ENCODE peak calls at places on chromosomes 13 and 19, in nine cellular contexts. One of them, this sample, is unnamed.

GRCh38 chr19:48501446-48501960 is 10.1 kb downstream of the LMTK3 start:
- DNase-seq in endothelial cell: no peak
- DNase-seq in osteocyte: no peak
- DNase-seq in fibroblast of lung: no peak
- DNase-seq in HL-60: no peak
- DNase-seq in neural progenitor cell: peak
- DNase-seq in progenitor cell of endocrine pancreas: peak
- DNase-seq in astrocyte of the spinal cord: no peak
- DNase-seq in fibroblast of mammary gland: no peak
- DNase-seq in this sample: peak

GRCh38 chr13:76331948-76332712 is 554.1 kb downstream of the KCTD12 start:
- DNase-seq in endothelial cell: no peak
- DNase-seq in osteocyte: no peak
- DNase-seq in fibroblast of lung: peak
- DNase-seq in HL-60: no peak
- DNase-seq in neural progenitor cell: no peak
- DNase-seq in progenitor cell of endocrine pancreas: no peak
- DNase-seq in astrocyte of the spinal cord: peak
- DNase-seq in fibroblast of mammary gland: no peak
- DNase-seq in this sample: no peak

GRCh38 chr13:80906860-80907259 is 565.9 kb upstream of the SPRY2 start:
- DNase-seq in endothelial cell: no peak
- DNase-seq in osteocyte: no peak
- DNase-seq in fibroblast of lung: no peak
- DNase-seq in HL-60: no peak
- DNase-seq in neural progenitor cell: no peak
- DNase-seq in progenitor cell of endocrine pancreas: no peak
- DNase-seq in astrocyte of the spinal cord: no peak
- DNase-seq in fibroblast of mammary gland: no peak
- DNase-seq in this sample: no peak

GRCh38 chr19:6828698-6829633 is 56.5 kb downstream of the VAV1 start:
- DNase-seq in endothelial cell: no peak
- DNase-seq in osteocyte: no peak
- DNase-seq in fibroblast of lung: no peak
- DNase-seq in HL-60: peak
- DNase-seq in neural progenitor cell: no peak
- DNase-seq in progenitor cell of endocrine pancreas: no peak
- DNase-seq in astrocyte of the spinal cord: no peak
- DNase-seq in fibroblast of mammary gland: no peak
- DNase-seq in this sample: peak

GRCh38 chr13:108425056-108425455 is 155.5 kb downstream of the TNFSF13B start:
- DNase-seq in endothelial cell: no peak
- DNase-seq in osteocyte: no peak
- DNase-seq in fibroblast of lung: peak
- DNase-seq in HL-60: no peak
- DNase-seq in neural progenitor cell: no peak
- DNase-seq in progenitor cell of endocrine pancreas: no peak
- DNase-seq in astrocyte of the spinal cord: peak
- DNase-seq in fibroblast of mammary gland: no peak
- DNase-seq in this sample: no peak

GRCh38 chr13:29435125-29435911 is 160.2 kb downstream of the SLC7A1 start:
- DNase-seq in endothelial cell: no peak
- DNase-seq in osteocyte: no peak
- DNase-seq in fibroblast of lung: peak
- DNase-seq in HL-60: no peak
- DNase-seq in neural progenitor cell: no peak
- DNase-seq in progenitor cell of endocrine pancreas: no peak
- DNase-seq in astrocyte of the spinal cord: peak
- DNase-seq in fibroblast of mammary gland: peak
- DNase-seq in this sample: no peak

GRCh38 chr13:112893570-112894422 is 75.2 kb upstream of the MCF2L start:
- DNase-seq in endothelial cell: peak
- DNase-seq in osteocyte: no peak
- DNase-seq in fibroblast of lung: peak
- DNase-seq in HL-60: no peak
- DNase-seq in neural progenitor cell: peak
- DNase-seq in progenitor cell of endocrine pancreas: peak
- DNase-seq in astrocyte of the spinal cord: no peak
- DNase-seq in fibroblast of mammary gland: no peak
- DNase-seq in this sample: peak

GRCh38 chr13:29294869-29295268 is 300.6 kb downstream of the SLC7A1 start:
- DNase-seq in endothelial cell: no peak
- DNase-seq in osteocyte: no peak
- DNase-seq in fibroblast of lung: no peak
- DNase-seq in HL-60: no peak
- DNase-seq in neural progenitor cell: no peak
- DNase-seq in progenitor cell of endocrine pancreas: no peak
- DNase-seq in astrocyte of the spinal cord: no peak
- DNase-seq in fibroblast of mammary gland: peak
- DNase-seq in this sample: no peak

DNA sequence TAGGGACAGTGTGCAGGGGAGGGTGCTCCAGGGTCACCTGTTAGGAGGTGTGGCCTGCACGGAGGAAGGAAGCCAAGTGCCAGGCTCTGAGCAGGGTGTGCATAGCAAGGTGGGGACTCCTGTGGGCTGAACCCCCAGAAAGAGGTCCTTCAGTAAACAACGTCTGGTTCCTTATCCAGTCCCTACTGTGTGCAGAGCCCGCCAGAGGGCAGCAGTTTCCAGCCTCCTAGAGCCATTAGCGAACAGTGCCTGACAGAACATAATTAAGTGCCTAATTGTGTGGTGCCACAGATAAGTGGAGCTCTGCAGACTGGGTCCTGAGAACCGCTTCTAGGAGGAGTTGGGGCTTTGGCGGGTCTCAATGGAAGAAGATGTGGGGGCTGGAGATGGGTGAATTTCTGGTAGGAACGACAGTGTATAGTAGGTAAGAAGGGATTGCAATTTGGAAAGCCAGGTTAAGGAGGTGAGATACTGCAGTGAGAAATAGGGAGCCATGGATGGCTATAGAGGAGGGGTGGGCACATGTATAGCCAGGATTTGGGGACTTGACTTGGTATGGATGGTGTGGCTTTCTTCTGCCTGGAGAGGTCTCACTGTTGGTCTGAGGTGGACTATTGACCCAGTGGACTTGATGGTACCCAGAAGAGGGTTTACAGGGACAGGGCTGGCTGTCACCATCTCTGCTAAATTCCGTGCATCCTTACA is 323.1 kb downstream of the ZNF536 start:
- DNase-seq in endothelial cell: peak
- DNase-seq in osteocyte: no peak
- DNase-seq in fibroblast of lung: no peak
- DNase-seq in HL-60: no peak
- DNase-seq in neural progenitor cell: peak
- DNase-seq in progenitor cell of endocrine pancreas: no peak
- DNase-seq in astrocyte of the spinal cord: no peak
- DNase-seq in fibroblast of mammary gland: no peak
- DNase-seq in this sample: no peak
- TF ChIP-seq CTCF in endothelial cell: no peak
- TF ChIP-seq CTCF in osteocyte: no peak
- TF ChIP-seq CTCF in fibroblast of lung: no peak
- TF ChIP-seq CTCF in HL-60: no peak
- TF ChIP-seq CTCF in neural progenitor cell: peak
- TF ChIP-seq CTCF in progenitor cell of endocrine pancreas: peak
- TF ChIP-seq CTCF in astrocyte of the spinal cord: no peak
- TF ChIP-seq CTCF in fibroblast of mammary gland: no peak
- TF ChIP-seq CTCF in this sample: no peak

DNA sequence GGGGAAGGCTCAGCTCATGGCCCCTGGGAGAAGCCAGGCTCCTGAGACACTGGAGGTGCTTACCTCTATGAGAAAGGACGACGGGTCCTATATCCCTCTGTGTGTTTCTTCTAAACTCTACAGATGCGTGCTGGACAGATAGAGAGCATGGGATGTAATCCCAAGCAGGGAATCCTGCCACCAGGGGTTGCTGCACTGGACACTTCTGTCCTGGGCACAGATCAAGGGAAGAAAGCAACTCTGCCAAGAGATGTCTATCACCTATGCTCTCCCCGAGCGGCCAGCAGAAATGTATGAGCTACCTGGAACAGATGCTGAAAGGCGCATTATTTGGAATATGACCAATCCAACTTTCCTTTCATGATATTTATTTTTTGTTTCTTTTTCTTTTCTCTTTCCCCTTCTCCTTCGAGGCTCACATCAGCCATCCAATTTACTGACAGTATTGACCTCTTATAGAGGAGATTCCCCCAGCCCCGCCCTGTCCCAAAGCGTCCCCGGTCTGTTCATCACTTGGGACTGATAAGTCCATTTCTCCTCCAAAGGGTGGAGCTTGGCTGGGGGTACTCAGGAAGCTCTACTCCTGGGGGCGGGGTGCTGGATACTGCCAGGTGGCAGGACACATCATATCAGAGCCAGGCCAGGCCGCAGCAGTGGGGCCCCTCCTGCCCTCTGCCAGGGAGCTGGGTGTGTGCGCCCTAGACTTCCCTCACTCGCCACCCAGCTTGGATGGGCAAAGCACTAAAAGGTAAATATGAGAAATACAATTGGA is 34.2 kb downstream of the TSHZ3 start:
- DNase-seq in endothelial cell: peak
- DNase-seq in osteocyte: no peak
- DNase-seq in fibroblast of lung: no peak
- DNase-seq in HL-60: no peak
- DNase-seq in neural progenitor cell: peak
- DNase-seq in progenitor cell of endocrine pancreas: no peak
- DNase-seq in astrocyte of the spinal cord: no peak
- DNase-seq in fibroblast of mammary gland: peak
- DNase-seq in this sample: no peak
- TF ChIP-seq CTCF in endothelial cell: no peak
- TF ChIP-seq CTCF in osteocyte: peak
- TF ChIP-seq CTCF in fibroblast of lung: peak
- TF ChIP-seq CTCF in HL-60: no peak
- TF ChIP-seq CTCF in neural progenitor cell: peak
- TF ChIP-seq CTCF in progenitor cell of endocrine pancreas: peak
- TF ChIP-seq CTCF in astrocyte of the spinal cord: peak
- TF ChIP-seq CTCF in fibroblast of mammary gland: peak
- TF ChIP-seq CTCF in this sample: no peak

GRCh38 chr13:73288596-73288995 is 229.8 kb downstream of the KLF5 start:
- DNase-seq in endothelial cell: no peak
- DNase-seq in osteocyte: no peak
- DNase-seq in fibroblast of lung: no peak
- DNase-seq in HL-60: peak
- DNase-seq in neural progenitor cell: no peak
- DNase-seq in progenitor cell of endocrine pancreas: no peak
- DNase-seq in astrocyte of the spinal cord: no peak
- DNase-seq in fibroblast of mammary gland: no peak
- DNase-seq in this sample: no peak

GRCh38 chr13:73284475-73284874 is 225.7 kb downstream of the KLF5 start:
- DNase-seq in endothelial cell: no peak
- DNase-seq in osteocyte: no peak
- DNase-seq in fibroblast of lung: no peak
- DNase-seq in HL-60: no peak
- DNase-seq in neural progenitor cell: no peak
- DNase-seq in progenitor cell of endocrine pancreas: no peak
- DNase-seq in astrocyte of the spinal cord: no peak
- DNase-seq in fibroblast of mammary gland: no peak
- DNase-seq in this sample: no peak

GRCh38 chr13:73287871-73288270 is 229.1 kb downstream of the KLF5 start:
- DNase-seq in endothelial cell: no peak
- DNase-seq in osteocyte: no peak
- DNase-seq in fibroblast of lung: no peak
- DNase-seq in HL-60: no peak
- DNase-seq in neural progenitor cell: no peak
- DNase-seq in progenitor cell of endocrine pancreas: no peak
- DNase-seq in astrocyte of the spinal cord: no peak
- DNase-seq in fibroblast of mammary gland: no peak
- DNase-seq in this sample: no peak

GRCh38 chr13:73290844-73291243 is 232.0 kb downstream of the KLF5 start:
- DNase-seq in endothelial cell: no peak
- DNase-seq in osteocyte: no peak
- DNase-seq in fibroblast of lung: no peak
- DNase-seq in HL-60: no peak
- DNase-seq in neural progenitor cell: no peak
- DNase-seq in progenitor cell of endocrine pancreas: no peak
- DNase-seq in astrocyte of the spinal cord: no peak
- DNase-seq in fibroblast of mammary gland: no peak
- DNase-seq in this sample: no peak

DNA sequence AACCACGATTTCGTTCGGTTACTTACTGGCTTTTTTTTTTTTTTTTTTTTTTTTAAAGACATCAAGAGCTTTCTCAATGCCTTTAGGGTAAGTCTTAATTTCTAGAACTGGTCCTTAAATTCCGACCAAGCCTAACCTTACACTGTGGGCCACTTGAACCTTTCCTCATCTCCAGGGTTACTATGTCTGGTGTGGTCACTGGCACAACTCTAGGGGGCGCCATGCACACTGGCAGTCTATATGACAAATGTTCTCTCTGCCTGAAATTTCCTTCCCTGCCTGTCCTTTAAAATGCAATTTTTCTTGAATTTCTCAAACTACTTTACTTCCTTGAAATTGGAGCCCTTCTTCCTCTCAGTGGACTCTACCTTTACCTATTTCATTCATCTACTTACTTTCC is 227.4 kb downstream of the KLF5 start:
- DNase-seq in endothelial cell: no peak
- DNase-seq in osteocyte: no peak
- DNase-seq in fibroblast of lung: no peak
- DNase-seq in HL-60: no peak
- DNase-seq in neural progenitor cell: no peak
- DNase-seq in progenitor cell of endocrine pancreas: no peak
- DNase-seq in astrocyte of the spinal cord: no peak
- DNase-seq in fibroblast of mammary gland: no peak
- DNase-seq in this sample: no peak
- TF ChIP-seq CTCF in endothelial cell: no peak
- TF ChIP-seq CTCF in osteocyte: no peak
- TF ChIP-seq CTCF in fibroblast of lung: no peak
- TF ChIP-seq CTCF in HL-60: no peak
- TF ChIP-seq CTCF in neural progenitor cell: peak
- TF ChIP-seq CTCF in progenitor cell of endocrine pancreas: no peak
- TF ChIP-seq CTCF in astrocyte of the spinal cord: no peak
- TF ChIP-seq CTCF in fibroblast of mammary gland: no peak
- TF ChIP-seq CTCF in this sample: no peak

GRCh38 chr19:33703438-33703750 is 81.6 kb downstream of the CHST8 start:
- DNase-seq in endothelial cell: no peak
- DNase-seq in osteocyte: no peak
- DNase-seq in fibroblast of lung: no peak
- DNase-seq in HL-60: no peak
- DNase-seq in neural progenitor cell: no peak
- DNase-seq in progenitor cell of endocrine pancreas: no peak
- DNase-seq in astrocyte of the spinal cord: no peak
- DNase-seq in fibroblast of mammary gland: no peak
- DNase-seq in this sample: no peak

GRCh38 chr19:33704271-33704670 is 82.5 kb downstream of the CHST8 start:
- DNase-seq in endothelial cell: no peak
- DNase-seq in osteocyte: no peak
- DNase-seq in fibroblast of lung: no peak
- DNase-seq in HL-60: no peak
- DNase-seq in neural progenitor cell: no peak
- DNase-seq in progenitor cell of endocrine pancreas: no peak
- DNase-seq in astrocyte of the spinal cord: no peak
- DNase-seq in fibroblast of mammary gland: no peak
- DNase-seq in this sample: no peak

GRCh38 chr19:33703821-33704220 is 82.1 kb downstream of the CHST8 start:
- DNase-seq in endothelial cell: no peak
- DNase-seq in osteocyte: no peak
- DNase-seq in fibroblast of lung: no peak
- DNase-seq in HL-60: no peak
- DNase-seq in neural progenitor cell: no peak
- DNase-seq in progenitor cell of endocrine pancreas: no peak
- DNase-seq in astrocyte of the spinal cord: no peak
- DNase-seq in fibroblast of mammary gland: no peak
- DNase-seq in this sample: no peak

GRCh38 chr19:33705860-33706259 is 84.1 kb downstream of the CHST8 start:
- DNase-seq in endothelial cell: no peak
- DNase-seq in osteocyte: no peak
- DNase-seq in fibroblast of lung: no peak
- DNase-seq in HL-60: no peak
- DNase-seq in neural progenitor cell: no peak
- DNase-seq in progenitor cell of endocrine pancreas: no peak
- DNase-seq in astrocyte of the spinal cord: no peak
- DNase-seq in fibroblast of mammary gland: no peak
- DNase-seq in this sample: no peak

GRCh38 chr19:33705090-33705847 is 83.5 kb downstream of the CHST8 start:
- DNase-seq in endothelial cell: no peak
- DNase-seq in osteocyte: no peak
- DNase-seq in fibroblast of lung: no peak
- DNase-seq in HL-60: no peak
- DNase-seq in neural progenitor cell: peak
- DNase-seq in progenitor cell of endocrine pancreas: no peak
- DNase-seq in astrocyte of the spinal cord: no peak
- DNase-seq in fibroblast of mammary gland: no peak
- DNase-seq in this sample: no peak
- TF ChIP-seq CTCF in endothelial cell: no peak
- TF ChIP-seq CTCF in osteocyte: no peak
- TF ChIP-seq CTCF in fibroblast of lung: no peak
- TF ChIP-seq CTCF in HL-60: no peak
- TF ChIP-seq CTCF in neural progenitor cell: peak
- TF ChIP-seq CTCF in progenitor cell of endocrine pancreas: peak
- TF ChIP-seq CTCF in astrocyte of the spinal cord: no peak
- TF ChIP-seq CTCF in fibroblast of mammary gland: no peak
- TF ChIP-seq CTCF in this sample: no peak